ENCODE peak calls at places on chromosome 2, in seven cellular contexts. One of them, this sample, is unnamed.

GRCh38 chr2:188293601-188294482 is 2.2 kb downstream of the GULP1 start:
- DNase-seq in skeletal muscle cell: peak
- DNase-seq in BE2C: peak
- DNase-seq in Daoy: peak
- DNase-seq in PC-3: peak
- DNase-seq in lung: peak
- DNase-seq in CD4-positive, CD25-positive, alpha-beta regulatory T cell: no peak
- DNase-seq in this sample: no peak

GRCh38 chr2:60602828-60603532 is 49.5 kb upstream of the BCL11A start:
- DNase-seq in skeletal muscle cell: no peak
- DNase-seq in BE2C: no peak
- DNase-seq in Daoy: no peak
- DNase-seq in PC-3: no peak
- DNase-seq in lung: no peak
- DNase-seq in CD4-positive, CD25-positive, alpha-beta regulatory T cell: no peak
- DNase-seq in this sample: no peak

GRCh38 chr2:225399509-225399908 is at the start of gene NYAP2:
- DNase-seq in skeletal muscle cell: no peak
- DNase-seq in BE2C: peak
- DNase-seq in Daoy: no peak
- DNase-seq in PC-3: no peak
- DNase-seq in lung: no peak
- DNase-seq in CD4-positive, CD25-positive, alpha-beta regulatory T cell: no peak
- DNase-seq in this sample: no peak

GRCh38 chr2:7672685-7673071 is 755.5 kb downstream of the RNF144A start:
- DNase-seq in skeletal muscle cell: no peak
- DNase-seq in BE2C: no peak
- DNase-seq in Daoy: no peak
- DNase-seq in PC-3: no peak
- DNase-seq in lung: no peak
- DNase-seq in CD4-positive, CD25-positive, alpha-beta regulatory T cell: no peak
- DNase-seq in this sample: no peak

GRCh38 chr2:165401285-165401852 is 68.1 kb upstream of the CSRNP3 start:
- DNase-seq in skeletal muscle cell: peak
- DNase-seq in BE2C: peak
- DNase-seq in Daoy: peak
- DNase-seq in PC-3: peak
- DNase-seq in lung: no peak
- DNase-seq in CD4-positive, CD25-positive, alpha-beta regulatory T cell: peak
- DNase-seq in this sample: peak

GRCh38 chr2:226063704-226064390 is 664.3 kb downstream of the NYAP2 start:
- DNase-seq in skeletal muscle cell: peak
- DNase-seq in BE2C: no peak
- DNase-seq in Daoy: peak
- DNase-seq in PC-3: peak
- DNase-seq in lung: no peak
- DNase-seq in CD4-positive, CD25-positive, alpha-beta regulatory T cell: no peak
- DNase-seq in this sample: no peak

GRCh38 chr2:101740555-101740964 is 43.1 kb downstream of the MAP4K4 start:
- DNase-seq in skeletal muscle cell: no peak
- DNase-seq in BE2C: no peak
- DNase-seq in Daoy: no peak
- DNase-seq in PC-3: no peak
- DNase-seq in lung: no peak
- DNase-seq in CD4-positive, CD25-positive, alpha-beta regulatory T cell: no peak
- DNase-seq in this sample: no peak

GRCh38 chr2:3105814-3106569 is 271.6 kb downstream of the EIPR1 start:
- DNase-seq in skeletal muscle cell: no peak
- DNase-seq in BE2C: no peak
- DNase-seq in Daoy: no peak
- DNase-seq in PC-3: no peak
- DNase-seq in lung: peak
- DNase-seq in CD4-positive, CD25-positive, alpha-beta regulatory T cell: no peak
- DNase-seq in this sample: no peak

GRCh38 chr2:111209045-111209514 is 88.4 kb downstream of the BCL2L11 start:
- DNase-seq in skeletal muscle cell: peak
- DNase-seq in BE2C: no peak
- DNase-seq in Daoy: peak
- DNase-seq in PC-3: peak
- DNase-seq in lung: no peak
- DNase-seq in CD4-positive, CD25-positive, alpha-beta regulatory T cell: peak
- DNase-seq in this sample: peak

This sample was measured in non-pigmented ciliary epithelial cell.